ENCODE peak calls at places on chromosomes 16 and 17, in four cellular contexts. One of them, this sample, is unnamed.

GRCh38 chr16:84065536-84066132 is 23.0 kb upstream of the SLC38A8 start:
- DNase-seq in adrenal gland: peak
- DNase-seq in psoas muscle: no peak
- DNase-seq in foreskin keratinocyte: no peak
- DNase-seq in this sample: peak

GRCh38 chr17:41917957-41918391 is 777 bp downstream of the ACLY start:
- DNase-seq in adrenal gland: peak
- DNase-seq in psoas muscle: peak
- DNase-seq in foreskin keratinocyte: no peak
- DNase-seq in this sample: peak

GRCh38 chr16:85491798-85492616 is 121.1 kb upstream of the GSE1 start:
- DNase-seq in adrenal gland: peak
- DNase-seq in psoas muscle: peak
- DNase-seq in foreskin keratinocyte: no peak
- DNase-seq in this sample: peak

GRCh38 chr16:53912155-53912554 is 208.2 kb downstream of the FTO start:
- DNase-seq in adrenal gland: no peak
- DNase-seq in psoas muscle: no peak
- DNase-seq in foreskin keratinocyte: peak
- DNase-seq in this sample: no peak

GRCh38 chr16:1152123-1152638 is 725 bp upstream of the CACNA1H start:
- DNase-seq in adrenal gland: no peak
- DNase-seq in psoas muscle: no peak
- DNase-seq in foreskin keratinocyte: no peak
- DNase-seq in this sample: peak

GRCh38 chr16:68319185-68319908 is 8.5 kb downstream of the PRMT7 start:
- DNase-seq in adrenal gland: no peak
- DNase-seq in psoas muscle: no peak
- DNase-seq in foreskin keratinocyte: no peak
- DNase-seq in this sample: no peak

GRCh38 chr16:66494916-66495315 is 55.0 kb downstream of the TK2 start:
- DNase-seq in adrenal gland: no peak
- DNase-seq in psoas muscle: no peak
- DNase-seq in foreskin keratinocyte: no peak
- DNase-seq in this sample: no peak

GRCh38 chr16:17499223-17499902 is 28.6 kb upstream of the XYLT1 start:
- DNase-seq in adrenal gland: no peak
- DNase-seq in psoas muscle: no peak
- DNase-seq in foreskin keratinocyte: no peak
- DNase-seq in this sample: no peak

GRCh38 chr16:89331371-89332109 is 114.0 kb downstream of the ZNF778 start:
- DNase-seq in adrenal gland: no peak
- DNase-seq in psoas muscle: peak
- DNase-seq in foreskin keratinocyte: no peak
- DNase-seq in this sample: no peak

GRCh38 chr17:57247913-57248312 is 8.4 kb upstream of the MSI2 start:
- DNase-seq in adrenal gland: no peak
- DNase-seq in psoas muscle: no peak
- DNase-seq in foreskin keratinocyte: no peak
- DNase-seq in this sample: no peak

GRCh38 chr17:46732754-46733398 is 85.6 kb downstream of the WNT3 start:
- DNase-seq in adrenal gland: no peak
- DNase-seq in psoas muscle: no peak
- DNase-seq in foreskin keratinocyte: no peak
- DNase-seq in this sample: no peak

GRCh38 chr17:57954421-57955182 is 610 bp downstream of the CUEDC1 start:
- DNase-seq in adrenal gland: peak
- DNase-seq in psoas muscle: peak
- DNase-seq in foreskin keratinocyte: no peak
- DNase-seq in this sample: peak

GRCh38 chr16:84848991-84849634 is 29.3 kb downstream of the CRISPLD2 start:
- DNase-seq in adrenal gland: no peak
- DNase-seq in psoas muscle: peak
- DNase-seq in foreskin keratinocyte: no peak
- DNase-seq in this sample: no peak

GRCh38 chr16:87366288-87366687 is 17.3 kb downstream of the FBXO31 start:
- DNase-seq in adrenal gland: no peak
- DNase-seq in psoas muscle: peak
- DNase-seq in foreskin keratinocyte: no peak
- DNase-seq in this sample: no peak

GRCh38 chr16:69482410-69482951 is 58.1 kb downstream of the CYB5B start:
- DNase-seq in adrenal gland: peak
- DNase-seq in psoas muscle: peak
- DNase-seq in foreskin keratinocyte: no peak
- DNase-seq in this sample: peak

GRCh38 chr17:61230972-61231820 is 168.4 kb upstream of the TBX2 start:
- DNase-seq in adrenal gland: no peak
- DNase-seq in psoas muscle: no peak
- DNase-seq in foreskin keratinocyte: no peak
- DNase-seq in this sample: no peak

GRCh38 chr16:84788968-84789371 is 30.8 kb upstream of the CRISPLD2 start:
- DNase-seq in adrenal gland: no peak
- DNase-seq in psoas muscle: no peak
- DNase-seq in foreskin keratinocyte: peak
- DNase-seq in this sample: no peak

GRCh38 chr16:70432304-70432799 is 6.5 kb downstream of the ST3GAL2 start:
- DNase-seq in adrenal gland: no peak
- DNase-seq in psoas muscle: no peak
- DNase-seq in foreskin keratinocyte: no peak
- DNase-seq in this sample: no peak

GRCh38 chr16:30884760-30885159 is 9.1 kb downstream of the BCL7C start:
- DNase-seq in adrenal gland: no peak
- DNase-seq in psoas muscle: no peak
- DNase-seq in foreskin keratinocyte: no peak
- DNase-seq in this sample: no peak

GRCh38 chr16:55944377-55944802 is 69.2 kb upstream of the CES5A start:
- DNase-seq in adrenal gland: peak
- DNase-seq in psoas muscle: peak
- DNase-seq in foreskin keratinocyte: no peak
- DNase-seq in this sample: peak

GRCh38 chr16:23590181-23590580 is 5.9 kb downstream of the NDUFAB1 start:
- DNase-seq in adrenal gland: no peak
- DNase-seq in psoas muscle: no peak
- DNase-seq in foreskin keratinocyte: no peak
- DNase-seq in this sample: no peak

GRCh38 chr16:77807-78443 is at the start of gene MPG:
- DNase-seq in adrenal gland: peak
- DNase-seq in psoas muscle: peak
- DNase-seq in foreskin keratinocyte: no peak
- DNase-seq in this sample: peak

GRCh38 chr16:49643429-49644142 is 212.3 kb downstream of the ZNF423 start:
- DNase-seq in adrenal gland: peak
- DNase-seq in psoas muscle: peak
- DNase-seq in foreskin keratinocyte: no peak
- DNase-seq in this sample: no peak

GRCh38 chr17:3535253-3535995 is 22.2 kb downstream of the TRPV3 start:
- DNase-seq in adrenal gland: no peak
- DNase-seq in psoas muscle: peak
- DNase-seq in foreskin keratinocyte: no peak
- DNase-seq in this sample: peak

GRCh38 chr17:29873476-29873875 is 56.6 kb downstream of the SSH2 start:
- DNase-seq in adrenal gland: no peak
- DNase-seq in psoas muscle: no peak
- DNase-seq in foreskin keratinocyte: no peak
- DNase-seq in this sample: no peak

GRCh38 chr17:42653179-42654124 is 5.6 kb upstream of the TUBG2 start:
- DNase-seq in adrenal gland: peak
- DNase-seq in psoas muscle: peak
- DNase-seq in foreskin keratinocyte: no peak
- DNase-seq in this sample: no peak

GRCh38 chr16:68223072-68223471 is 12.9 kb downstream of the ESRP2 start:
- DNase-seq in adrenal gland: no peak
- DNase-seq in psoas muscle: no peak
- DNase-seq in foreskin keratinocyte: no peak
- DNase-seq in this sample: no peak

GRCh38 chr16:68396481-68396880 is 51.8 kb downstream of the SMPD3 start:
- DNase-seq in adrenal gland: peak
- DNase-seq in psoas muscle: no peak
- DNase-seq in foreskin keratinocyte: no peak
- DNase-seq in this sample: no peak

GRCh38 chr17:29169806-29170591 is 10.2 kb downstream of the MYO18A start:
- DNase-seq in adrenal gland: no peak
- DNase-seq in psoas muscle: no peak
- DNase-seq in foreskin keratinocyte: no peak
- DNase-seq in this sample: no peak

GRCh38 chr17:74431568-74432483 is at the start of gene GPRC5C:
- DNase-seq in adrenal gland: peak
- DNase-seq in psoas muscle: peak
- DNase-seq in foreskin keratinocyte: peak
- DNase-seq in this sample: peak

GRCh38 chr17:45948881-45949624 is 50.0 kb upstream of the STH start:
- DNase-seq in adrenal gland: peak
- DNase-seq in psoas muscle: peak
- DNase-seq in foreskin keratinocyte: no peak
- DNase-seq in this sample: peak

GRCh38 chr16:66416981-66417700 is 10.0 kb upstream of the BEAN1 start:
- DNase-seq in adrenal gland: no peak
- DNase-seq in psoas muscle: no peak
- DNase-seq in foreskin keratinocyte: peak
- DNase-seq in this sample: no peak

GRCh38 chr16:29849505-29849904 is 13.5 kb downstream of the CDIPT start:
- DNase-seq in adrenal gland: no peak
- DNase-seq in psoas muscle: no peak
- DNase-seq in foreskin keratinocyte: no peak
- DNase-seq in this sample: no peak

GRCh38 chr16:49057391-49057790 is 224.2 kb downstream of the CBLN1 start:
- DNase-seq in adrenal gland: no peak
- DNase-seq in psoas muscle: no peak
- DNase-seq in foreskin keratinocyte: no peak
- DNase-seq in this sample: no peak

GRCh38 chr17:73335591-73336503 is 24.0 kb upstream of the CDC42EP4 start:
- DNase-seq in adrenal gland: no peak
- DNase-seq in psoas muscle: no peak
- DNase-seq in foreskin keratinocyte: peak
- DNase-seq in this sample: no peak

GRCh38 chr17:37787055-37787720 is 42.3 kb upstream of the HNF1B start:
- DNase-seq in adrenal gland: peak
- DNase-seq in psoas muscle: no peak
- DNase-seq in foreskin keratinocyte: no peak
- DNase-seq in this sample: no peak

GRCh38 chr16:13968835-13969234 is 48.9 kb downstream of the ERCC4 start:
- DNase-seq in adrenal gland: no peak
- DNase-seq in psoas muscle: no peak
- DNase-seq in foreskin keratinocyte: no peak
- DNase-seq in this sample: no peak

GRCh38 chr16:6190756-6191155 is 1093.2 kb upstream of the EEF2KMT start:
- DNase-seq in adrenal gland: no peak
- DNase-seq in psoas muscle: no peak
- DNase-seq in foreskin keratinocyte: no peak
- DNase-seq in this sample: peak

GRCh38 chr17:73291260-73291801 is 20.5 kb downstream of the CDC42EP4 start:
- DNase-seq in adrenal gland: peak
- DNase-seq in psoas muscle: peak
- DNase-seq in foreskin keratinocyte: no peak
- DNase-seq in this sample: no peak

GRCh38 chr17:62822080-62822904 is 14.2 kb upstream of the MARCHF10 start:
- DNase-seq in adrenal gland: peak
- DNase-seq in psoas muscle: no peak
- DNase-seq in foreskin keratinocyte: no peak
- DNase-seq in this sample: no peak
- H3K27ac ChIP-seq in adrenal gland: no peak
- H3K27ac ChIP-seq in psoas muscle: no peak
- H3K27ac ChIP-seq in foreskin keratinocyte: no peak
- H3K27ac ChIP-seq in this sample: no peak

GRCh38 chr17:27360507-27360906 is 66.6 kb downstream of the WSB1 start:
- DNase-seq in adrenal gland: no peak
- DNase-seq in psoas muscle: no peak
- DNase-seq in foreskin keratinocyte: no peak
- DNase-seq in this sample: no peak
- H3K27ac ChIP-seq in adrenal gland: no peak
- H3K27ac ChIP-seq in psoas muscle: no peak
- H3K27ac ChIP-seq in foreskin keratinocyte: no peak
- H3K27ac ChIP-seq in this sample: no peak

GRCh38 chr16:11101695-11102522 is 154.1 kb downstream of the SOCS1 start:
- DNase-seq in adrenal gland: no peak
- DNase-seq in psoas muscle: no peak
- DNase-seq in foreskin keratinocyte: no peak
- DNase-seq in this sample: no peak
- H3K27ac ChIP-seq in adrenal gland: peak
- H3K27ac ChIP-seq in psoas muscle: no peak
- H3K27ac ChIP-seq in foreskin keratinocyte: no peak
- H3K27ac ChIP-seq in this sample: no peak

GRCh38 chr17:258906-259305 is 77.5 kb upstream of the DOC2B start:
- DNase-seq in adrenal gland: peak
- DNase-seq in psoas muscle: no peak
- DNase-seq in foreskin keratinocyte: no peak
- DNase-seq in this sample: no peak

GRCh38 chr17:259341-259976 is 78.0 kb upstream of the DOC2B start:
- DNase-seq in adrenal gland: peak
- DNase-seq in psoas muscle: no peak
- DNase-seq in foreskin keratinocyte: no peak
- DNase-seq in this sample: peak

GRCh38 chr17:260031-260791 is 78.8 kb upstream of the DOC2B start:
- DNase-seq in adrenal gland: peak
- DNase-seq in psoas muscle: no peak
- DNase-seq in foreskin keratinocyte: no peak
- DNase-seq in this sample: peak

GRCh38 chr17:260944-261343 is 79.5 kb upstream of the DOC2B start:
- DNase-seq in adrenal gland: peak
- DNase-seq in psoas muscle: no peak
- DNase-seq in foreskin keratinocyte: no peak
- DNase-seq in this sample: no peak

GRCh38 chr17:258045-258734 is 76.7 kb upstream of the DOC2B start:
- DNase-seq in adrenal gland: peak
- DNase-seq in psoas muscle: no peak
- DNase-seq in foreskin keratinocyte: no peak
- DNase-seq in this sample: peak
- H3K27ac ChIP-seq in adrenal gland: no peak
- H3K27ac ChIP-seq in psoas muscle: no peak
- H3K27ac ChIP-seq in foreskin keratinocyte: no peak
- H3K27ac ChIP-seq in this sample: no peak

GRCh38 chr17:7021993-7022778 is 664 bp upstream of the BCL6B start:
- DNase-seq in adrenal gland: peak
- DNase-seq in psoas muscle: peak
- DNase-seq in foreskin keratinocyte: no peak
- DNase-seq in this sample: peak
- H3K27ac ChIP-seq in adrenal gland: peak
- H3K27ac ChIP-seq in psoas muscle: peak
- H3K27ac ChIP-seq in foreskin keratinocyte: no peak
- H3K27ac ChIP-seq in this sample: peak

GRCh38 chr17:78001612-78002011 is 43.1 kb downstream of the TNRC6C start:
- DNase-seq in adrenal gland: no peak
- DNase-seq in psoas muscle: no peak
- DNase-seq in foreskin keratinocyte: no peak
- DNase-seq in this sample: no peak

GRCh38 chr17:78000351-78000750 is 41.8 kb downstream of the TNRC6C start:
- DNase-seq in adrenal gland: no peak
- DNase-seq in psoas muscle: no peak
- DNase-seq in foreskin keratinocyte: no peak
- DNase-seq in this sample: no peak

GRCh38 chr17:78001182-78001581 is 42.7 kb downstream of the TNRC6C start:
- DNase-seq in adrenal gland: no peak
- DNase-seq in psoas muscle: no peak
- DNase-seq in foreskin keratinocyte: no peak
- DNase-seq in this sample: no peak

GRCh38 chr17:78002166-78002565 is 43.7 kb downstream of the TNRC6C start:
- DNase-seq in adrenal gland: no peak
- DNase-seq in psoas muscle: no peak
- DNase-seq in foreskin keratinocyte: no peak
- DNase-seq in this sample: no peak

GRCh38 chr17:77999413-78000173 is 41.1 kb downstream of the TNRC6C start:
- DNase-seq in adrenal gland: no peak
- DNase-seq in psoas muscle: no peak
- DNase-seq in foreskin keratinocyte: no peak
- DNase-seq in this sample: no peak
- H3K27ac ChIP-seq in adrenal gland: no peak
- H3K27ac ChIP-seq in psoas muscle: peak
- H3K27ac ChIP-seq in foreskin keratinocyte: no peak
- H3K27ac ChIP-seq in this sample: no peak